ENCODE peak calls at places on chromosomes 5 and 9, in nine cellular contexts. F, J, O, X, S, M, Q, U and B are unnamed samples.

GRCh38 chr5:21931076-21931475 is 922.1 kb downstream of the CDH12 start:
- DNase-seq in F (no peak), J (no peak), O (no peak), X (no peak), S (no peak), M (no peak), Q (no peak), U (no peak), B (no peak)

GRCh38 chr5:181109489-181110013 is 21.4 kb downstream of the OR2V1 start:
- DNase-seq in F (no peak), J (no peak), O (no peak), X (no peak), S (peak; percentile 3), M (no peak), Q (no peak), U (no peak), B (no peak)

GRCh38 chr9:120650352-120650751 is 63.9 kb downstream of the MEGF9 start:
- DNase-seq in F (no peak), J (no peak), O (no peak), X (no peak), S (no peak), M (no peak), Q (no peak), U (no peak), B (no peak)

GRCh38 chr5:6792911-6793451 is 79.7 kb downstream of the TENT4A start:
- DNase-seq in F (no peak), J (no peak), O (no peak), X (no peak), S (no peak), M (no peak), Q (no peak), U (no peak), B (no peak)

GRCh38 chr9:81871695-81872094 is 56.5 kb upstream of the SPATA31D4 start:
- DNase-seq in F (no peak), J (no peak), O (no peak), X (peak; percentile 79), S (peak; percentile 77), M (no peak), Q (no peak), U (no peak), B (no peak)

GRCh38 chr9:114501786-114502682 is 3.2 kb downstream of the WHRN start:
- DNase-seq in F (no peak), J (no peak), O (peak; percentile 46), X (peak; percentile 44), S (peak; percentile 39), M (no peak), Q (no peak), U (no peak), B (no peak)

GRCh38 chr5:138805096-138805495 is 51.9 kb downstream of the CTNNA1 start:
- DNase-seq in F (no peak), J (no peak), O (no peak), X (no peak), S (no peak), M (no peak), Q (no peak), U (no peak), B (no peak)

GRCh38 chr5:172559004-172559932 is 81.8 kb upstream of the NEURL1B start:
- DNase-seq in F (no peak), J (no peak), O (no peak), X (peak; percentile 92), S (peak; percentile 83), M (no peak), Q (no peak), U (peak; percentile 59), B (no peak)

GRCh38 chr5:78008356-78008967 is 232.3 kb upstream of the TBCA start:
- DNase-seq in F (peak; percentile 30), J (no peak), O (peak; percentile 69), X (peak; percentile 52), S (peak; percentile 67), M (no peak), Q (no peak), U (no peak), B (no peak)

GRCh38 chr5:38831909-38832308 is 13.9 kb upstream of the OSMR start:
- DNase-seq in F (peak; percentile 37), J (no peak), O (no peak), X (peak; percentile 54), S (no peak), M (no peak), Q (peak; percentile 13), U (no peak), B (no peak)

GRCh38 chr9:76161546-76161945 is 232.7 kb downstream of the RFK start:
- DNase-seq in F (no peak), J (no peak), O (no peak), X (peak; percentile 90), S (peak; percentile 84), M (no peak), Q (no peak), U (no peak), B (no peak)

GRCh38 chr9:126371007-126371870 is 44.6 kb downstream of the MVB12B start:
- DNase-seq in F (no peak), J (no peak), O (no peak), X (no peak), S (no peak), M (no peak), Q (no peak), U (no peak), B (no peak)

GRCh38 chr5:75468593-75468992 is 42.8 kb downstream of the CERT1 start:
- DNase-seq in F (no peak), J (no peak), O (no peak), X (no peak), S (no peak), M (no peak), Q (no peak), U (no peak), B (no peak)

GRCh38 chr9:110021891-110022290 is 186.1 kb downstream of the C9orf152 start:
- DNase-seq in F (no peak), J (no peak), O (no peak), X (no peak), S (no peak), M (peak; percentile 55), Q (no peak), U (no peak), B (no peak)

GRCh38 chr5:60023255-60023654 is 129.7 kb upstream of the PDE4D start:
- DNase-seq in F (no peak), J (no peak), O (no peak), X (peak; percentile 35), S (no peak), M (no peak), Q (no peak), U (no peak), B (no peak)

GRCh38 chr5:103021310-103021709 is 98.6 kb downstream of the GIN1 start:
- DNase-seq in F (no peak), J (no peak), O (no peak), X (peak; percentile 15), S (no peak), M (no peak), Q (no peak), U (no peak), B (no peak)

GRCh38 chr5:103918668-103919367 is 356.2 kb upstream of the NUDT12 start:
- DNase-seq in F (no peak), J (no peak), O (no peak), X (no peak), S (no peak), M (no peak), Q (no peak), U (no peak), B (no peak)

GRCh38 chr5:178376906-178377582 is 144.4 kb upstream of the PHYKPL start:
- DNase-seq in F (no peak), J (no peak), O (no peak), X (no peak), S (no peak), M (no peak), Q (no peak), U (no peak), B (no peak)

GRCh38 chr9:135273077-135273476 is 185.6 kb downstream of the OLFM1 start:
- DNase-seq in F (no peak), J (no peak), O (no peak), X (no peak), S (no peak), M (no peak), Q (no peak), U (no peak), B (no peak)

GRCh38 chr9:132923346-132923902 is 21.0 kb downstream of the TSC1 start:
- DNase-seq in F (no peak), J (no peak), O (no peak), X (no peak), S (no peak), M (no peak), Q (no peak), U (no peak), B (no peak)

GRCh38 chr9:135951889-135952663 is 9.1 kb downstream of the UBAC1 start:
- DNase-seq in F (no peak), J (no peak), O (no peak), X (peak; percentile 76), S (no peak), M (no peak), Q (no peak), U (no peak), B (no peak)

GRCh38 chr5:13601152-13601551 is 343.3 kb downstream of the DNAH5 start:
- DNase-seq in F (no peak), J (no peak), O (no peak), X (peak; percentile 1), S (no peak), M (no peak), Q (no peak), U (no peak), B (no peak)

GRCh38 chr9:83281306-83282255 is 218.6 kb upstream of the RASEF start:
- DNase-seq in F (no peak), J (no peak), O (peak; percentile 24), X (peak; percentile 84), S (peak; percentile 39), M (no peak), Q (no peak), U (no peak), B (no peak)

GRCh38 chr5:126285307-126285706 is 137.9 kb upstream of the GRAMD2B start:
- DNase-seq in F (no peak), J (no peak), O (no peak), X (no peak), S (no peak), M (no peak), Q (no peak), U (no peak), B (no peak)

GRCh38 chr9:116447914-116448313 is 239.2 kb upstream of the TRIM32 start:
- DNase-seq in F (no peak), J (no peak), O (no peak), X (peak; percentile 45), S (no peak), M (no peak), Q (no peak), U (no peak), B (no peak)

GRCh38 chr9:88732128-88732527 is 197.2 kb downstream of the NXNL2 start:
- DNase-seq in F (no peak), J (no peak), O (peak; percentile 42), X (peak; percentile 95), S (no peak), M (no peak), Q (no peak), U (no peak), B (no peak)